ENCODE peak calls at places on chromosome 2, in eight cellular contexts. U is fibroblast of lung, R is spleen, Q is SK-N-SH, C is sigmoid colon, I is Peyer's patch, T is astrocyte, W is foreskin keratinocyte. L is an unnamed sample. For H3K4me1, the result is how much of the 10 kb centered on the place peaks cover.

GRCh38 chr2:75025633-75026380 is 67.4 kb downstream of the POLE4 start:
- DNase-seq in U (peak), R (no peak), Q (no peak), C (no peak), I (no peak), T (peak), W (no peak), L (no peak)

GRCh38 chr2:236939271-236939670 is 146.4 kb upstream of the COPS8 start:
- DNase-seq in U (no peak), R (peak), Q (no peak), C (no peak), I (no peak), T (no peak), W (no peak), L (no peak)

GRCh38 chr2:224155896-224156295 is 116.8 kb upstream of the SERPINE2 start:
- DNase-seq in U (peak), R (no peak), Q (no peak), C (no peak), I (no peak), T (peak), W (no peak), L (no peak)

GRCh38 chr2:184215745-184216144 is 382.6 kb upstream of the ZNF804A start:
- DNase-seq in U (peak), R (no peak), Q (no peak), C (no peak), I (no peak), T (peak), W (no peak), L (no peak)

GRCh38 chr2:3641181-3641580 is 16.8 kb upstream of the ALLC start:
- DNase-seq in U (no peak), R (peak), Q (no peak), C (peak), I (peak), T (no peak), W (no peak), L (no peak)

GRCh38 chr2:119292226-119292625 is 68.6 kb downstream of the STEAP3 start:
- DNase-seq in U (peak), R (no peak), Q (no peak), C (no peak), I (no peak), T (peak), W (no peak), L (no peak)

GRCh38 chr2:103459302-103459701 is 697.5 kb downstream of the TMEM182 start:
- DNase-seq in U (no peak), R (no peak), Q (no peak), C (no peak), I (no peak), T (no peak), W (no peak), L (no peak)

GRCh38 chr2:224518806-224519580 is 66.2 kb downstream of the CUL3 start:
- DNase-seq in U (peak), R (no peak), Q (no peak), C (no peak), I (no peak), T (peak), W (peak), L (no peak)

GRCh38 chr2:44335806-44336538 is 25.3 kb downstream of the PREPL start:
- DNase-seq in U (peak), R (no peak), Q (no peak), C (no peak), I (no peak), T (peak), W (no peak), L (no peak)

GRCh38 chr2:19900536-19901200 is 1.1 kb downstream of the TTC32 start:
- DNase-seq in U (peak), R (no peak), Q (peak), C (no peak), I (no peak), T (peak), W (no peak), L (peak)

GRCh38 chr2:38771632-38772031 is 6.4 kb upstream of the GEMIN6 start:
- DNase-seq in U (peak), R (no peak), Q (no peak), C (no peak), I (no peak), T (peak), W (no peak), L (no peak)

GRCh38 chr2:241701155-241701404 is 759 bp upstream of the ING5 start:
- DNase-seq in U (no peak), R (no peak), Q (no peak), C (no peak), I (no peak), T (peak), W (peak), L (no peak)

GRCh38 chr2:84386326-84386995 is 72.6 kb downstream of the SUCLG1 start:
- DNase-seq in U (no peak), R (no peak), Q (no peak), C (no peak), I (no peak), T (no peak), W (no peak), L (no peak)

GRCh38 chr2:41836944-41837343 is 210.9 kb upstream of the PKDCC start:
- DNase-seq in U (peak), R (no peak), Q (no peak), C (no peak), I (no peak), T (peak), W (no peak), L (no peak)

GRCh38 chr2:33436083-33436482 is 40.4 kb upstream of the RASGRP3 start:
- DNase-seq in U (no peak), R (no peak), Q (no peak), C (no peak), I (no peak), T (no peak), W (no peak), L (no peak)

GRCh38 chr2:99035920-99036319 is 99.9 kb upstream of the CRACDL start:
- DNase-seq in U (peak), R (no peak), Q (no peak), C (no peak), I (no peak), T (no peak), W (no peak), L (no peak)

GRCh38 chr2:81551040-81551634 is 1246.6 kb upstream of the LRRTM1 start:
- DNase-seq in U (peak), R (no peak), Q (no peak), C (no peak), I (no peak), T (no peak), W (no peak), L (no peak)

GRCh38 chr2:5391361-5391760 is 300.8 kb upstream of the SOX11 start:
- DNase-seq in U (no peak), R (no peak), Q (no peak), C (no peak), I (no peak), T (no peak), W (no peak), L (no peak)

GRCh38 chr2:132477962-132478361 is 61.4 kb downstream of the GPR39 start:
- DNase-seq in U (peak), R (no peak), Q (no peak), C (no peak), I (no peak), T (peak), W (no peak), L (no peak)

GRCh38 chr2:42464631-42465030 is 29.2 kb downstream of the KCNG3 start:
- DNase-seq in U (no peak), R (no peak), Q (no peak), C (no peak), I (no peak), T (no peak), W (no peak), L (no peak)

GRCh38 chr2:235026649-235027557 is 75.1 kb downstream of the SH3BP4 start:
- DNase-seq in U (peak), R (peak), Q (no peak), C (peak), I (peak), T (peak), W (peak), L (peak)
- H3K4me1 ChIP-seq in U (under half), R (under half), Q (under half), C (under half), I (under half), T (half or more), W (under half), L (under half)

DNA sequence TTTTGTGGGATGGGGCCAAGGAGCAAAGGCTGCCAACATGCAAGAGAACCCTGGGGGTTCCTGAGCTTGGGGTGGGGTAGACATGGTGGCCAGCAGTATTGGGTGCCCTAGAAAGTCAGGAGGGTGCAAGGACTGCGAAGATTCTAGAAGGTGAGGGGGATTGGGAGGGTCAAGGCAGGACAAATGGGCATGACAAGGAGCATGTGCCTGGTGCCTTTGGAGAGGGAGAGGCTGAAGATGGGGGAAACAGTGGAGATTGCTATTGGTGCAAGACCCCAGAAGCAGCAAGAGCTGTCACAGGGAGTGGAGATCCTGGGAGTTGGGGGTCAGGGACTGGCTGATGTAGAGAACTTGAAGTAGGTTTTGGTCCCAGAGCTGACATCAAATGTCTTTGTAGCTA is 7.5 kb downstream of the B3GNT2 start:
- DNase-seq in U (no peak), R (no peak), Q (no peak), C (no peak), I (no peak), T (no peak), W (no peak), L (no peak)
- H3K4me1 ChIP-seq in U (under half), R (half or more), Q (under half), C (under half), I (under half), T (under half), W (under half), L (under half)

DNA sequence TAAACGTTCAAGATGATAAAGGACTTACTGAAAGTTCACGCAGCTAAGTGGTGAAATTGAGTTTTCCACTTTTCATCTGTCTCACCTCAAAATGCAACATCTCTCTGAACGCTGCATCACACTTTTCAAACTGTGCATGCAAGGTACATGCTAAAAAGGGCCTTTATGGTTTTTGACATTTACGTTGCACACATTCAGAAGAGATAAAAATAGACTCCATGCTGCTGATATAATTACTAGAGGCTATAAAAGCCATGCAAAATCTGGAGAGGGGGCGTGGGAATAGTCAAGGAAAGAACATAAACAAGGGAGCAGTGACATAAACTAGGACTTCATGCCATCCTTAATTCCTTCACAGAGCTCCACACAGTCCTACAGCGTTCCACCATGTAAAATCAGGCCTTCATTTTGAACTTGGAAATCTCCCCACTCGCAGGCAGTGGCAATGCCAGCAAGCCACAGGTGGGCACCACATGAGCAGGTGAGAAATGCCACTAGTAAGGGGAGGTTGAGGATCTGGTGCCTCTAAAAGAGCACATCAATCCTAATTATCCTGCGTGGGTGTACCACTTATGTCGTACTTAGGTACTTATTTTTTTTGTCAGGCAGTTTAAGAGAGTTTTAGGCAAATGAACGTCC is 71.4 kb downstream of the ZEB2 start:
- DNase-seq in U (no peak), R (no peak), Q (no peak), C (no peak), I (no peak), T (no peak), W (no peak), L (no peak)
- H3K4me1 ChIP-seq in U (under half), R (half or more), Q (under half), C (under half), I (under half), T (under half), W (under half), L (under half)

DNA sequence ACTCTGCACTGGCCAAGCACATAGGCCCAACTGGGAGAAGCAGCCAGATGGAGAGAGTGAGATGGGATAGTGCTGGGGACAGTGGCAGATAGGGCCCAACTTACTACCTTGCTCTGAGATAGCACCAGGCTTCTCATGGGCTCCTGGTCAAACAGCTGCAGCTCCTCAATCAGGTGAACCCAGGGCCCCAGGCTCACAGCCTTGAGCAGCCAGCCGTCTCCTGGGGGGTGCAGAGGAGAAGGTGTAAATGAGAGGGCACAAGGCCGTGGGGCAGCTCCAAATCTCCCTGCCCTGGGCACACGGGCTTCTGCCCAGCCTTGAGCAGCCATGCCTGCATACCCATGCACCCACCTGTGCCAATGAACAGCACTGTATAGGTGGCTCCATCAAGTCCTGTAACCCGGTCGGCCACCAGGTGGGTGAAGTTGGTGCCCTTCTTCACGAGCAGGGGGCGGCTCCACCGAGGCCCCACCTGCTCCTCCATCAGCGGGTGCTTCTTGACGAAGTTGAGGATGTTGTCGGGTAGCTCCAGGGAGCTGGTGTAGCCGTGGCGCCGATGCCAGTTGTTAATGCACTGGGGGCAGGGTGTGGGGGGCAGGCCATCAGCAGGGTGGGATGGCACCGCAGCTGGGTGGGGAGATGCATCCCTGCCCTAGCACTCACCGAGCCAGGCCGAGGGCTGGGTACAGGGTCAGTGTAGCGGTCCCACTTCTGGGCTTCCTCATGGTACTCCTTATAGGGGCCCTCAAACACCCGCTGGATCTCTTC is 5.9 kb upstream of the ANKRD39 start:
- DNase-seq in U (no peak), R (peak), Q (no peak), C (peak), I (peak), T (no peak), W (no peak), L (no peak)
- H3K4me1 ChIP-seq in U (under half), R (half or more), Q (under half), C (under half), I (under half), T (under half), W (under half), L (under half)

DNA sequence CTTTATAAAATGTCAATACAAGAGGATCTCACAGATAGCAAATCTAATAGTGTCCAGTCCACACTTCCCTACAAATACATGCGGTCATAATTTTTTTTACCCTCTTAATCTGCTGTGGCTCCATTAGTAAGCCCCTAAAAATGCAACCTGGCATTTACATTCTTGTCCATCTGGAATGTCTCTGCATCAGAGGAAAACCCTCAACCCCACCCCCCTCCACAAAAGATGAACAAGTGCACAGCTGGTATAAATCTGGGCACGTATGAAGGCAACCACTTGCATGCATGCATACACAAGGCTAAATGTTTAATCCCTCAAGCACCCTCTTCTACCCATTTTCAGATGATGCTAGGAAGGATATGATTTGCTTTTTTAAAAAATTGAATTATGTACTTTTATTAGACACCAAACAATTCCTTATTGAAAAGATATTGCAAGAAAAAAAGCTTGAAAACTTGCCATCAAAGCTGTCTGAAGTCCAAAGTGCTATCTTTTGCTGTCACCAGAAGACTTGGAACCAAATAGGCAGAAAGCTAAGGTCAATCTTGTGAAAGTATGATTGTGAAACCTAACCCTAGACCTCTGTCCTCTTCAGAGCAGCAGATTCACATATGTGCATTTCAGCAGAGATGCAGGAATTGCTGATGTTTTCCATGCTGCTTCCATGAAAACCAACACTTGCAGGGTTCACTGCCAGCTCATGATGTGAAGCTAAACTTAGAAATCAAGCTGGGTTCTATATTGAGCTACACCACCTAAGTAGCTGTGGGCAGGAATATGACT is 39.0 kb downstream of the IRS1 start:
- DNase-seq in U (peak), R (no peak), Q (no peak), C (no peak), I (no peak), T (peak), W (peak), L (no peak)
- H3K4me1 ChIP-seq in U (under half), R (under half), Q (under half), C (under half), I (under half), T (under half), W (under half), L (under half)

L was measured in mucosa of descending colon.